ENCODE peak calls at places on chromosomes 4 and X, in seven cellular contexts. Q is mammary epithelial cell; V is CD8-positive, alpha-beta memory T cell; J is ovary; I is mucosa of descending colon; P is uterus; C is right lobe of liver. H is an unnamed sample.

GRCh38 chrX:106144755-106145639 is 23.1 kb upstream of the PWWP3B start:
- DNase-seq in Q (no peak), V (no peak), J (no peak), I (no peak), P (no peak), C (no peak), H (no peak)

GRCh38 chr4:106366026-106366425 is 2.6 kb downstream of the GIMD1 start:
- DNase-seq in Q (no peak), V (no peak), J (no peak), I (no peak), P (no peak), C (no peak), H (no peak)

GRCh38 chr4:15075875-15076274 is 73.6 kb downstream of the CPEB2 start:
- DNase-seq in Q (no peak), V (no peak), J (no peak), I (no peak), P (no peak), C (no peak), H (no peak)

GRCh38 chr4:25779021-25779420 is 83.8 kb downstream of the SEL1L3 start:
- DNase-seq in Q (peak; percentile 70), V (no peak), J (no peak), I (no peak), P (no peak), C (no peak), H (no peak)

GRCh38 chr4:73947239-73947985 is 34.4 kb downstream of the PF4 start:
- DNase-seq in Q (no peak), V (no peak), J (no peak), I (no peak), P (no peak), C (no peak), H (no peak)

GRCh38 chr4:147546341-147546740 is 65.4 kb downstream of the EDNRA start:
- DNase-seq in Q (peak; percentile 84), V (no peak), J (no peak), I (no peak), P (no peak), C (no peak), H (no peak)

GRCh38 chr4:122766950-122767349 is 34.4 kb downstream of the BBS12 start:
- DNase-seq in Q (no peak), V (no peak), J (no peak), I (no peak), P (no peak), C (peak; percentile 61), H (no peak)

GRCh38 chr4:153940916-153941315 is 152.0 kb upstream of the SFRP2 start:
- DNase-seq in Q (no peak), V (no peak), J (no peak), I (no peak), P (no peak), C (no peak), H (no peak)

GRCh38 chrX:39955621-39956020 is 142.1 kb downstream of the BCOR start:
- DNase-seq in Q (no peak), V (no peak), J (no peak), I (no peak), P (no peak), C (no peak), H (no peak)

GRCh38 chr4:94595880-94596483 is 144.2 kb downstream of the PDLIM5 start:
- DNase-seq in Q (peak; percentile 34), V (no peak), J (no peak), I (no peak), P (no peak), C (no peak), H (peak; percentile 21)

GRCh38 chr4:6252051-6252450 is 17.6 kb upstream of the WFS1 start:
- DNase-seq in Q (no peak), V (no peak), J (no peak), I (no peak), P (no peak), C (no peak), H (no peak)

GRCh38 chr4:181146031-181146430 is 1097.2 kb upstream of the TENM3 start:
- DNase-seq in Q (no peak), V (no peak), J (no peak), I (no peak), P (no peak), C (no peak), H (no peak)

GRCh38 chr4:64584981-64585557 is 175.8 kb upstream of the TECRL start:
- DNase-seq in Q (peak; percentile 11), V (no peak), J (no peak), I (no peak), P (no peak), C (no peak), H (no peak)

GRCh38 chr4:70913947-70914445 is 11.8 kb downstream of the MOB1B start:
- DNase-seq in Q (no peak), V (no peak), J (no peak), I (no peak), P (no peak), C (no peak), H (no peak)

GRCh38 chr4:825969-826330 is at the start of gene CPLX1:
- DNase-seq in Q (no peak), V (no peak), J (no peak), I (peak; percentile 57), P (no peak), C (no peak), H (no peak)
- H3K4me3 ChIP-seq in Q (no peak within 1 kb of the TSS), V (no peak within 1 kb of the TSS), J (peak within 1 kb of the TSS; percentile 10), I (no peak within 1 kb of the TSS), P (peak within 1 kb of the TSS; percentile 18), C (no peak within 1 kb of the TSS), H (peak within 1 kb of the TSS; percentile 43)

DNA sequence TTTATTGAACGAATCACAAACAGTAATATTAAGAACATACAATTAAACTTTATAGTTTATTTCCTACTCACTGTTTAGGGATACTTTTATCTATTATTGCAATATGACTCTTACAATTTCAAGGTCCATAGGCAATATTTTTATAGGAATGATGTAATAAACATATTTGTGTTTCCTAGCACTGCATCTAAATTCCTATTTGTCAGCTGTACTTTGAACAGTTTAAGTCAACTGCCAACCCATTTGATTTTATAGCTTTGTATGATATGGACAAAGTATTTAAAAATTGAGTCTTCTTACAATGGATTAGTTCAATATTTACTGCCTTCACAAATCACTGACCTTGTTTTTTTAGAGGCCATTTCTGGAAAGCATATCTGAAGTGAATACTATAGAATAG is 199.3 kb downstream of the PCDH7 start:
- DNase-seq in Q (no peak), V (no peak), J (no peak), I (no peak), P (no peak), C (no peak), H (no peak)
- H3K4me3 ChIP-seq in Q (no peak overlapping the region), V (no peak overlapping the region), J (no peak overlapping the region), I (no peak overlapping the region), P (no peak overlapping the region), C (no peak overlapping the region), H (no peak overlapping the region)

GRCh38 chrX:13078739-13079444 is 34.5 kb upstream of the FAM9C start:
- DNase-seq in Q (no peak), V (no peak), J (peak; percentile 57), I (peak; percentile 45), P (peak; percentile 69), C (no peak), H (peak; percentile 4)
- H3K4me3 ChIP-seq in Q (no peak overlapping the region), V (peak overlapping the region; percentile 43), J (peak overlapping the region; percentile 14), I (no peak overlapping the region), P (peak overlapping the region; percentile 18), C (no peak overlapping the region), H (no peak overlapping the region)

DNA sequence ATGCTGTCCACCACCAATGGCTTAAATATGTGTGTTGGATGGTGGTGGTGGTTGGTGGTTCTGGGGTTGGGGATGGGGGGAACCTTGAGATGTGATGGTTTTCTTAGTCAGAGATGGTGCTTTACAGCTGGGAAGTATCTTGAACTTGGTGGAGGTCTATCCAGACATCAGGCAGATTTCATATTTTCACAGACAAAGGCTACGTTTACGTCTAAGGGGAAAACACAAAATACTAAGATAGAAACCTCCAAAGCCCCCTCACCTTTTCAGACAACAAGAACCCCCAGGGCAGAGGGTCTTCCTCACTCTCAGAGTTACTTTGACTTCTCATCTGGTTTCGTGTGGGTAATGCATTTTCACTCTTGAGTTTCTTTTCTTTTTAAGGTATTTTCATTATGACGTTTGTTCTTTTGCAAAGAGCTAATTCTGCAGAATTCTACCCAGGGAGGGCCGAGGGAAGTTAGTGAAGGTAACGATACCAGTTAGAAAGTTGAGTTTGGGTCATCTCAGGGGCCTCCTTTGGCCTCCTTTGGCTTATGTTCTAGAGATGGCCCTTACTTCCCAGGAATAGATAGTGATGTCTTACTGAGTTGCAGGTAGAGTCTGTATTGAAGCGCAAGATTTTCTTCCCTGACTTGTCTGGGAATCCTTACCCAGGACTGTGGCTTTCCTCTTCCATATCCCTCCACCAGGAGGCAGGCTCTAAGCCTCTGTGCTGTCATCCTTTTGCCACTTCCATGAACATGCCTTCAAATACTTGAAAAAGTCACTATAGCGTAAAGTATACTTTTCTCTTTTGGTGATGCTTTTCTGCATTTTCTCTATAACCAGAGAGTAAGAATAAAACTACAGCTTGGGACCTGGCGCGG is 31.9 kb downstream of the RHOH start:
- DNase-seq in Q (no peak), V (no peak), J (no peak), I (no peak), P (no peak), C (no peak), H (no peak)
- H3K4me3 ChIP-seq in Q (no peak overlapping the region), V (peak overlapping the region; percentile 42), J (no peak overlapping the region), I (no peak overlapping the region), P (no peak overlapping the region), C (no peak overlapping the region), H (no peak overlapping the region)

GRCh38 chrX:103503853-103504207 is 15.5 kb downstream of the RAB40A start:
- DNase-seq in Q (no peak), V (no peak), J (no peak), I (no peak), P (no peak), C (no peak), H (no peak)

GRCh38 chrX:103498786-103499185 is 20.5 kb downstream of the RAB40A start:
- DNase-seq in Q (no peak), V (no peak), J (no peak), I (no peak), P (no peak), C (no peak), H (no peak)

DNA sequence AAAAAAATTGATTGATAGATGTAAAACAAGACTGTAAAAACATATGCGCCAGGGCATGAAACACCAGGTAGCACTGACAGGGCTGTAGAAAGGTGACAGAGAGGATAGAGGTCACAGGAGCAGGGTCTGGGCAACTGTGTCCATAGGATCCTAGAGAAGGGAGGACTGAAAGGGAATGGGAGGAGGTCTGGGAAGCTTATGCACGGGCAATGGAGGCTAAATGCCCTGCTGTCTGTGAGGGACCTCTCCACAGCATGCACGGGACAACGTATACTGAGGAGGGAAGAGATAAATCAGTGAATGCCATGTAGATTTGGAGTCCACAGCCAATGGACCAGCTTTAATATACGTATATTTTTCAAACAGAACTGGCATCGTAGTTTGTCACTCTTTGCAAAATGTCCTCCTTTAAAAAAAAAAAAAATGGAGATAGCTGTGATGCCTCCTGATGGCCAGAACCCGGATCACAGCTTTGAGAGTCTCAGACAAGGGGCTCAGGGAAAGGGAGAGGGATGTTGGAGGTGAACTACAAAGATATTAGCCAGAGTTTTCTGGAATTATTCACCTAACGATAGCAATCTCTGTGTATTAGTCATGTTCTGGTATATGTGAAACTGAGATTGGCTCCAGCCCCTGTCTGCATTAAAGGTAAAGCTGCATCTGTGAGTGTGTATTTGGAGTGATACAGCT is 16.0 kb downstream of the RAB40A start:
- DNase-seq in Q (peak; percentile 60), V (no peak), J (no peak), I (no peak), P (no peak), C (no peak), H (no peak)
- H3K4me3 ChIP-seq in Q (no peak overlapping the region), V (no peak overlapping the region), J (no peak overlapping the region), I (no peak overlapping the region), P (no peak overlapping the region), C (no peak overlapping the region), H (no peak overlapping the region)

DNA sequence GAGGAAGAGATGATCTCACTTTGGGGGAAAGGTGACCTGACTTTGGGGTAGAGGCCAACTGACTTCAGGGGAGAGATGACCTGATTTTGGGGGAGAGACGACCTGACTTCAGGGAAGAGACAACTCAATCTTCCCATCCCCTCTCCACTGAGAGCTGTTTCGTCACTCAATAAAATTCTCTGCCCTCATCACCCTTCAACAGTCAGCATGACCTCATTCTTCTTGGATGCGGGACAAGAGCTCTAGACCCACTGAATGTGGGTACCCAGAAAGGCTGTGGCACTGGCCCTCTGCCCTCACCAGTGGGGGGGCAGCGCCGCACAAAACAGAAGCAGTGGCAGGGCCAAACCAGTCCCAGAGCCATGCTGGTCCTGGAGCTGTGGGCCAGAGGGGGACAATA is 34.6 kb downstream of the ATXN3L start:
- DNase-seq in Q (no peak), V (no peak), J (no peak), I (no peak), P (no peak), C (no peak), H (no peak)
- H3K4me3 ChIP-seq in Q (no peak overlapping the region), V (no peak overlapping the region), J (no peak overlapping the region), I (no peak overlapping the region), P (no peak overlapping the region), C (no peak overlapping the region), H (no peak overlapping the region)